ENCODE peak calls at places on chromosomes 2 and 18, in nine cellular contexts. J, Q, L, S, F, N, G, M and H are unnamed samples.

GRCh38 chr2:54353216-54353615 is 97.2 kb upstream of the TSPYL6 start:
- DNase-seq in J (no peak), Q (no peak), L (no peak), S (no peak), F (peak), N (no peak), G (no peak), M (no peak), H (no peak)

GRCh38 chr18:7945882-7946281 is 378.8 kb downstream of the PTPRM start:
- DNase-seq in J (no peak), Q (no peak), L (no peak), S (peak), F (peak), N (peak), G (no peak), M (peak), H (peak)

GRCh38 chr2:240766072-240766471 is 53.9 kb downstream of the KIF1A start:
- DNase-seq in J (no peak), Q (no peak), L (no peak), S (no peak), F (no peak), N (no peak), G (no peak), M (no peak), H (no peak)

GRCh38 chr2:230564805-230565779 is 147.6 kb upstream of the CAB39 start:
- DNase-seq in J (no peak), Q (no peak), L (no peak), S (peak), F (peak), N (no peak), G (no peak), M (peak), H (no peak)

GRCh38 chr2:33141476-33141875 is 194.7 kb downstream of the LTBP1 start:
- DNase-seq in J (no peak), Q (no peak), L (no peak), S (no peak), F (no peak), N (no peak), G (no peak), M (no peak), H (no peak)

GRCh38 chr2:232689152-232689910 is 7.8 kb upstream of the GIGYF2 start:
- DNase-seq in J (no peak), Q (no peak), L (no peak), S (peak), F (no peak), N (no peak), G (no peak), M (peak), H (no peak)

GRCh38 chr2:2456721-2457120 is 125.6 kb upstream of the MYT1L start:
- DNase-seq in J (no peak), Q (no peak), L (no peak), S (peak), F (no peak), N (no peak), G (no peak), M (peak), H (no peak)

GRCh38 chr2:208984376-208985100 is 439.3 kb upstream of the MAP2 start:
- DNase-seq in J (no peak), Q (no peak), L (no peak), S (no peak), F (peak), N (no peak), G (no peak), M (no peak), H (peak)

GRCh38 chr18:8980496-8981402 is 121.8 kb upstream of the NDUFV2 start:
- DNase-seq in J (no peak), Q (peak), L (no peak), S (no peak), F (no peak), N (no peak), G (no peak), M (no peak), H (no peak)

GRCh38 chr2:240958366-240959213 is 39.8 kb upstream of the SNED1 start:
- DNase-seq in J (peak), Q (no peak), L (no peak), S (no peak), F (no peak), N (no peak), G (no peak), M (no peak), H (no peak)

GRCh38 chr2:148832626-148833025 is 42.4 kb upstream of the KIF5C start:
- DNase-seq in J (no peak), Q (no peak), L (no peak), S (no peak), F (no peak), N (no peak), G (no peak), M (no peak), H (no peak)

GRCh38 chr2:48189552-48190228 is 283.4 kb upstream of the FBXO11 start:
- DNase-seq in J (no peak), Q (no peak), L (no peak), S (no peak), F (no peak), N (no peak), G (no peak), M (no peak), H (no peak)

GRCh38 chr18:55559735-55560134 is 28.3 kb downstream of the TCF4 start:
- DNase-seq in J (no peak), Q (no peak), L (no peak), S (no peak), F (no peak), N (no peak), G (no peak), M (no peak), H (no peak)
- H3K4me2 ChIP-seq in J (no peak), Q (no peak), L (no peak), S (no peak), F (no peak), N (no peak), G (no peak), M (no peak), H (no peak)

GRCh38 chr2:20008703-20009102 is 3.8 kb downstream of the MATN3 start:
- DNase-seq in J (no peak), Q (no peak), L (no peak), S (no peak), F (peak), N (peak), G (no peak), M (no peak), H (peak)

GRCh38 chr2:20001361-20001863 is 11.1 kb downstream of the MATN3 start:
- DNase-seq in J (no peak), Q (no peak), L (no peak), S (no peak), F (peak), N (no peak), G (no peak), M (no peak), H (no peak)

GRCh38 chr2:20005891-20006470 is 6.5 kb downstream of the MATN3 start:
- DNase-seq in J (no peak), Q (no peak), L (no peak), S (no peak), F (no peak), N (no peak), G (no peak), M (no peak), H (no peak)

GRCh38 chr2:20005067-20005627 is 7.3 kb downstream of the MATN3 start:
- DNase-seq in J (no peak), Q (no peak), L (no peak), S (no peak), F (no peak), N (no peak), G (no peak), M (no peak), H (no peak)
- H3K4me2 ChIP-seq in J (no peak), Q (no peak), L (no peak), S (no peak), F (no peak), N (no peak), G (no peak), M (no peak), H (no peak)

DNA sequence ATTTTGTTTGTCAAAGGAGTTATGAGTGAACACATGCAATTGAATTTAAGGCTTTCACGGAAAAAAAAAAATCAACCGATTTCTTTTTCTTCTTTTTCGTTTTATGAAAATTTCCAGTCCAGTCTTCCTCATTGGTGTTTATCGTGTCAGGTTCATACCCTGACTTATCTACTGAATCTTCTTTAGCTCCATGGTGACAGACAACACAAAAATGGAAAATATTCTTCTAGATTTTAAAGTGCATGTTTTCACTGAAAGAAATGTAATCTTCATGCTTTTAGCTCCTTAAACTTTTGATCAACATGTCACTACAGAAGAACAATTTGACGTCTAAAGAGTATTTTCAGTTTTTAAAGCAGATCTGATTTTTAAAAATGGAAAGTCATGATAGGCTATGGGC is 14.7 kb downstream of the KCNE4 start:
- DNase-seq in J (no peak), Q (no peak), L (no peak), S (no peak), F (no peak), N (no peak), G (no peak), M (no peak), H (no peak)
- H3K4me2 ChIP-seq in J (no peak), Q (no peak), L (no peak), S (no peak), F (no peak), N (no peak), G (no peak), M (no peak), H (no peak)

GRCh38 chr18:65623686-65624085 is 127.1 kb upstream of the CDH7 start:
- DNase-seq in J (no peak), Q (no peak), L (no peak), S (no peak), F (no peak), N (no peak), G (no peak), M (no peak), H (no peak)

DNA sequence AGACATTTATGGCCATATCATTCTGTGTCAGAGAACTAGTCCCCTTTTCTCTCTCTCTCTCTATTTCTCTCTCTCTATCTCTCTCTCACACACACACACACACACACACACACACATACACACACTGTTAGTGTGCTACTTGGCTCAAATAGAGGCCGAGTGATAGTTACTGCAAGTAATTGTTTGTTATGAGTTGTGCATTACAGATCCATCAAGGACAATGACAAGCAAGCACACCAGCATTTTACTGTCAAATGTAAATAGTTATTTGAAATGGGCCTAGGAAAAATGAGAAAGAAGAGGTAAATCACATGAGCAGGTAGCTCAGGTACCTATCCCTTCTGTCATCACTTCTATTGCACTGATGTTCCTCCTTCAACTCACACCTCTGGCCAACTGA is 122.4 kb upstream of the CDH7 start:
- DNase-seq in J (no peak), Q (no peak), L (no peak), S (no peak), F (no peak), N (no peak), G (no peak), M (no peak), H (no peak)
- H3K4me2 ChIP-seq in J (no peak), Q (no peak), L (no peak), S (no peak), F (no peak), N (no peak), G (no peak), M (no peak), H (no peak)

GRCh38 chr2:163735692-163736432 is at the start of gene FIGN:
- DNase-seq in J (peak), Q (peak), L (no peak), S (peak), F (peak), N (peak), G (peak), M (peak), H (peak)
- H3K4me2 ChIP-seq in J (peak), Q (peak), L (no peak), S (peak), F (peak), N (peak), G (peak), M (peak), H (peak)

GRCh38 chr2:223075301-223076270 is 23.6 kb downstream of the KCNE4 start:
- DNase-seq in J (no peak), Q (no peak), L (no peak), S (peak), F (no peak), N (no peak), G (peak), M (no peak), H (no peak)
- H3K4me2 ChIP-seq in J (no peak), Q (no peak), L (no peak), S (no peak), F (no peak), N (no peak), G (no peak), M (no peak), H (no peak)